ENCODE peak calls at places on chromosomes 2 and 18, in four cellular contexts. T, Z, H and I are unnamed samples.

GRCh38 chr2:216107760-216108159 is 1.4 kb upstream of the XRCC5 start:
- DNase-seq in T (no peak), Z (peak; percentile 39), H (peak; percentile 60), I (no peak)

GRCh38 chr2:42141687-42142475 is 27.3 kb upstream of the EML4 start:
- DNase-seq in T (peak; percentile 65), Z (peak; percentile 94), H (peak; percentile 80), I (no peak)

GRCh38 chr18:11923454-11923853 is 15.3 kb upstream of the MPPE1 start:
- DNase-seq in T (no peak), Z (no peak), H (peak; percentile 53), I (no peak)

GRCh38 chr2:172178035-172178434 is 75.3 kb upstream of the DLX2 start:
- DNase-seq in T (no peak), Z (no peak), H (no peak), I (no peak)

GRCh38 chr2:241686322-241686648 is 330 bp downstream of the DTYMK start:
- DNase-seq in T (no peak), Z (no peak), H (peak; percentile 34), I (no peak)

GRCh38 chr2:187842978-187843847 is 289.0 kb upstream of the TFPI start:
- DNase-seq in T (peak; percentile 28), Z (peak; percentile 64), H (peak; percentile 57), I (no peak)

GRCh38 chr2:204726831-204727230 is 181.6 kb downstream of the PARD3B start:
- DNase-seq in T (no peak), Z (no peak), H (no peak), I (no peak)

GRCh38 chr18:55124078-55124477 is 164.8 kb upstream of the CCDC68 start:
- DNase-seq in T (no peak), Z (no peak), H (no peak), I (no peak)

GRCh38 chr2:100411841-100412292 is 5.6 kb downstream of the CHST10 start:
- DNase-seq in T (no peak), Z (no peak), H (no peak), I (no peak)

GRCh38 chr2:120235681-120236080 is 12.5 kb upstream of the TMEM185B start:
- DNase-seq in T (no peak), Z (no peak), H (no peak), I (no peak)

GRCh38 chr2:199455186-199455532 is 2.6 kb downstream of the SATB2 start:
- DNase-seq in T (no peak), Z (no peak), H (no peak), I (no peak)

GRCh38 chr18:25941556-25941955 is 148.9 kb downstream of the SS18 start:
- DNase-seq in T (no peak), Z (no peak), H (no peak), I (no peak)

GRCh38 chr2:145199052-145199451 is 679.1 kb upstream of the ZEB2 start:
- DNase-seq in T (no peak), Z (no peak), H (no peak), I (no peak)
- TF ChIP-seq FOXK2 in T (no peak), Z (no peak), H (no peak), I (no peak)

GRCh38 chr18:58258707-58259342 is 214.8 kb downstream of the NEDD4L start:
- DNase-seq in T (no peak), Z (no peak), H (peak; percentile 73), I (no peak)
- TF ChIP-seq FOXK2 in T (no peak), Z (no peak), H (no peak), I (no peak)

GRCh38 chr18:74498712-74499629 is 2.8 kb downstream of the CNDP2 start:
- DNase-seq in T (no peak), Z (no peak), H (peak; percentile 78), I (peak; percentile 56)
- TF ChIP-seq FOXK2 in T (no peak), Z (no peak), H (no peak), I (no peak)

DNA sequence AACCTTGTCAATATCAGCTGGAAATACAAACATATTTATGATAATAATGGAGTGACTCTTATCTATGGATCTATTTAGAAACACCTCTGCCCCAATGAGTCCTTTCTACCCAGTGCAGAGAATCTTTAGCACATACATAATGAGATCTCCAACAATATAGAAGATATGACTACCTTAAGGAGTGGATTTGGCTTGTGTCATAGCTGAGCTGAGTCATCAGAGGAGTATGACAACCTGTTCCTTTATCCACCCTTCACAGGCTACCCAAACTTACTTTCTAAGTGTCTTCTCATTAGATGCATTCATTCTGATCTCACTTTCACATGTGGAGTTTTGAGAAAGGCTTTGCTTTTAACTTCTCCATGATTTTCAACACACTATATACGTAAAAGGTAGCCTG is 1218.9 kb downstream of the DSC3 start:
- DNase-seq in T (no peak), Z (no peak), H (no peak), I (no peak)
- TF ChIP-seq FOXK2 in T (no peak), Z (no peak), H (no peak), I (no peak)

GRCh38 chr2:77013932-77014331 is 508.2 kb downstream of the LRRTM4 start:
- DNase-seq in T (no peak), Z (no peak), H (no peak), I (no peak)

GRCh38 chr2:77018219-77018618 is 504.0 kb downstream of the LRRTM4 start:
- DNase-seq in T (no peak), Z (peak; percentile 4), H (no peak), I (no peak)

GRCh38 chr2:77016481-77016880 is 505.7 kb downstream of the LRRTM4 start:
- DNase-seq in T (no peak), Z (no peak), H (no peak), I (no peak)

GRCh38 chr2:77013457-77013856 is 508.7 kb downstream of the LRRTM4 start:
- DNase-seq in T (no peak), Z (no peak), H (no peak), I (no peak)

DNA sequence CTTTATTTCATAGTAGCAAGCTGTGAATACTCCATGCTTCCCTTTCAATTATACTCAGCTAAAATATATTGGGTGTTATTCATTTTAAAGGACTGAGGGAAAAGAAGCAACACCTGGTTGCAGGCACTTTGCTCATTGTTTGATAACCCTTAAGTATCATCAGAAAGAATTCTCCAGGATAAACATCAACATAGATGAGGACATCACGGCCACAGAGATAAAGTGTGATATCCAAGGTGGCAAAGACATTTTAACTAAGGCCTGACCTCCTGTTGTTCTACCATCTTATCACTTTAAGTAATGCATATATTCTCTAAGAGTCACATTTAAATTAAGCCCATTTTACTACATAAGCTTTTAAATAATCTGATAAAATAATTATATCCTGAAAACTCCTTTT is 505.2 kb downstream of the LRRTM4 start:
- DNase-seq in T (no peak), Z (no peak), H (no peak), I (no peak)
- TF ChIP-seq FOXK2 in T (no peak), Z (no peak), H (no peak), I (no peak)

GRCh38 chr2:159879061-159879604 is 81.1 kb upstream of the CD302 start:
- DNase-seq in T (no peak), Z (no peak), H (no peak), I (peak; percentile 77)

GRCh38 chr2:159880729-159881128 is 82.7 kb upstream of the CD302 start:
- DNase-seq in T (no peak), Z (no peak), H (no peak), I (no peak)

GRCh38 chr2:159873136-159873728 is 75.2 kb upstream of the CD302 start:
- DNase-seq in T (no peak), Z (no peak), H (peak; percentile 16), I (no peak)

GRCh38 chr2:159872353-159872752 is 74.3 kb upstream of the CD302 start:
- DNase-seq in T (no peak), Z (no peak), H (no peak), I (no peak)

DNA sequence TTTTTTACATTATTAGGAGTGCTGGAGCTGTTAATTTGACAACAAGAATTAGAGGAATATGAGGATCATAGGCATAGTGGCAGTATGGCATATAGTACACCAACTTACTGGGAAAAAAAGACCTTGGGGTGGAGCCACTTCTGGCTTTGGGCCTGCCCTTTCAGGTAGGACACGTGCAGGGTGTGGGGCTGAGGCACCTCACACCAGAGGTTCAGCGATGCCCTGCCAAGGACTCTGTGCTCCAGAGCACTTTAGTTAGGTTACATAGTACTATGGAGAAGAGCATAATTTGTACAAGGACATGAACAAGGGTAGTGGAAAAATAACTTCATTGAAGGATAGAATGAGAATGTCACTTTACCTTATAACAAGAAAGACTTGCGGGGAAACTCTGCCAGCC is 77.1 kb upstream of the CD302 start:
- DNase-seq in T (no peak), Z (no peak), H (no peak), I (no peak)
- TF ChIP-seq FOXK2 in T (no peak), Z (no peak), H (no peak), I (no peak)

DNA sequence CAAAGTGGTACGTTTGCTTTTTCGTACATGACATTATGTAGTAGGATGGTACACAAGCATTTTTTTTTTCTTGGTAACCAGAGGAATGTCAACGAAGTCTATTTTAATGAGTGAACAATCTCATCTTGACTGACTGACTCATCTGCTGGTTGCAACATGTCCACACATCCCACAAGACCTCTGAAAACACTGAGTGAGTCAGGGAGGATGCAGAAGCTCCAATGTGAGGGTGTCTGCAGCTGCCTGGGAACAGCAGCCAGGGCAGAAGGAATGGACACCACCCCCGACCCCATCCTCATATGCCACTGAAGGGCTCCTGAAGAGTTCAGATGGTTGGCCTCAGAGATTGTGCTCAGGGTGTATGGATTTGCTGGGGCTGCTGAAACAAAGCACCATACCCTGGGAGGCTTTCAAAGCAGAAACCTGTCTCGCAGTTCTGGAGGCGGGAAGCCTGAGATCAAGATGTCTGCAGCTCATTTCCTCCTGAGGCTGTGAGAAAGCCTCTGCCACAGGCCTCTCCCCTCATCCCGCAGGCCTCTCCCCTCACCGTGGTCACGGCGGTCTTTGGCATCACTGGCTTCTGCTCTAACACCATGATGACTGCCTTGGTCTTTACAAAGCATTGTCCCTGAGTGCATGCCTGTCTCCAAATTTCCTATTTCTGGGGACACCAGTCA is 124.6 kb downstream of the LRATD1 start:
- DNase-seq in T (no peak), Z (no peak), H (no peak), I (no peak)
- TF ChIP-seq FOXK2 in T (no peak), Z (no peak), H (no peak), I (no peak)

GRCh38 chr2:38592951-38593350 is 9.8 kb downstream of the HNRNPLL start:
- DNase-seq in T (no peak), Z (no peak), H (no peak), I (no peak)

GRCh38 chr2:38586926-38587325 is 15.8 kb downstream of the HNRNPLL start:
- DNase-seq in T (no peak), Z (no peak), H (no peak), I (no peak)

GRCh38 chr2:38596229-38596628 is 6.5 kb downstream of the HNRNPLL start:
- DNase-seq in T (no peak), Z (no peak), H (no peak), I (no peak)

GRCh38 chr2:38590053-38590452 is 12.7 kb downstream of the HNRNPLL start:
- DNase-seq in T (no peak), Z (no peak), H (no peak), I (no peak)

DNA sequence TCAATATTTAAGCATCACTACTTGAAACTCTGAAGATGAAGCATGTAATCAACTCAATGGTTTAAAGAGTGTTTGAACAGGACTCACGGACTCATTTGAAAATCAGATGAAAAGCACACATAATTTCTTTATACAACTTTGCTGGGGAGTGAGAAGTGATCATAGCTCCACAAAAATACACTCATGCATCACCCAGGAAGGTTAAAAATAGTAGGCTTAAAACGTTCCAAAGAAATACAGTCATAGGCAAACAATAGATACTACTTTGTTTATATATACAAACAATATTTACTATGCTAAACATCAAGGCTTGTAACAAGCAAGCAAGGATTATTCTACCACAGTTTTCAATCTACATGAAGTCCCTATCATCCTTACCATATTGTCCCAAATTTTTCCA is 11.6 kb downstream of the HNRNPLL start:
- DNase-seq in T (no peak), Z (no peak), H (no peak), I (no peak)
- TF ChIP-seq FOXK2 in T (no peak), Z (no peak), H (no peak), I (no peak)